ENCODE peak calls at places on chromosomes 6 and 20, in five cellular contexts. J is neural progenitor cell, M is HCT116, S is PC-3, U is GM23338. X is an unnamed sample.

GRCh38 chr6:79712144-79712543 is 81.0 kb downstream of the SH3BGRL2 start:
- DNase-seq in U (no peak), M (no peak), S (no peak), J (no peak), X (no peak)

GRCh38 chr6:125584468-125584939 is 164.9 kb upstream of the HEY2 start:
- DNase-seq in U (peak), J (peak), M (no peak), S (peak), X (no peak)

GRCh38 chr6:132964101-132964867 is 149.9 kb downstream of the RPS12 start:
- DNase-seq in S (peak), J (no peak), M (no peak), U (no peak), X (peak)

GRCh38 chr6:291697-292505 is at the start of gene DUSP22:
- DNase-seq in J (peak), S (peak), M (peak), U (peak), X (peak)

GRCh38 chr20:49636447-49636846 is 68.5 kb upstream of the PTGIS start:
- DNase-seq in M (no peak), J (no peak), S (no peak), U (no peak), X (no peak)

GRCh38 chr20:42018979-42019378 is 400.8 kb upstream of the CHD6 start:
- DNase-seq in S (no peak), M (no peak), U (no peak), J (peak), X (no peak)

GRCh38 chr6:7106752-7107577 is 796 bp upstream of the RREB1 start:
- DNase-seq in S (peak), U (peak), J (peak), M (no peak), X (peak)

GRCh38 chr20:52313335-52313963 is 121.9 kb upstream of the ZFP64 start:
- DNase-seq in M (peak), J (peak), U (peak), S (peak), X (peak)

GRCh38 chr6:50815436-50816114 is 3.1 kb upstream of the TFAP2B start:
- DNase-seq in J (no peak), U (no peak), M (no peak), S (peak), X (peak)

GRCh38 chr6:31083742-31084354 is 28.5 kb downstream of the C6orf15 start:
- DNase-seq in M (peak), J (peak), U (peak), S (no peak), X (peak)

GRCh38 chr20:2302369-2302768 is 6.6 kb downstream of the TGM3 start:
- DNase-seq in S (no peak), M (no peak), U (peak), J (no peak), X (no peak)

GRCh38 chr6:34383171-34383631 is 9.3 kb downstream of the NUDT3 start:
- DNase-seq in U (no peak), S (no peak), M (no peak), J (no peak), X (peak)

GRCh38 chr6:81328700-81329099 is 423.8 kb downstream of the TENT5A start:
- DNase-seq in J (no peak), U (no peak), S (no peak), M (no peak), X (no peak)

GRCh38 chr6:158232445-158233213 is 64.5 kb downstream of the GTF2H5 start:
- DNase-seq in M (no peak), S (peak), U (peak), J (peak), X (peak)

GRCh38 chr6:44041461-44042260 is 85.6 kb downstream of the MRPL14 start:
- DNase-seq in M (peak), J (no peak), S (peak), U (peak), X (peak)

GRCh38 chr6:163489584-163489983 is 75.1 kb downstream of the QKI start:
- DNase-seq in J (no peak), M (no peak), S (peak), U (no peak), X (peak)
- TF ChIP-seq EZH2phosphoT487 in J (no peak), M (no peak), S (no peak), U (no peak), X (no peak)

GRCh38 chr6:139446768-139447167 is 72.3 kb upstream of the CITED2 start:
- DNase-seq in M (no peak), J (no peak), S (no peak), U (no peak), X (no peak)

GRCh38 chr6:139448998-139449610 is 74.7 kb upstream of the CITED2 start:
- DNase-seq in J (no peak), U (no peak), S (no peak), M (no peak), X (no peak)

GRCh38 chr6:139446104-139446715 is 71.8 kb upstream of the CITED2 start:
- DNase-seq in J (no peak), M (no peak), U (no peak), S (no peak), X (no peak)

GRCh38 chr6:139449611-139450000 is 75.2 kb upstream of the CITED2 start:
- DNase-seq in M (no peak), U (peak), J (no peak), S (peak), X (peak)

GRCh38 chr6:139448094-139448649 is 73.7 kb upstream of the CITED2 start:
- DNase-seq in M (no peak), U (no peak), J (no peak), S (no peak), X (peak)
- H3K27ac ChIP-seq in M (no peak), U (no peak), J (no peak), S (no peak), X (no peak)

DNA sequence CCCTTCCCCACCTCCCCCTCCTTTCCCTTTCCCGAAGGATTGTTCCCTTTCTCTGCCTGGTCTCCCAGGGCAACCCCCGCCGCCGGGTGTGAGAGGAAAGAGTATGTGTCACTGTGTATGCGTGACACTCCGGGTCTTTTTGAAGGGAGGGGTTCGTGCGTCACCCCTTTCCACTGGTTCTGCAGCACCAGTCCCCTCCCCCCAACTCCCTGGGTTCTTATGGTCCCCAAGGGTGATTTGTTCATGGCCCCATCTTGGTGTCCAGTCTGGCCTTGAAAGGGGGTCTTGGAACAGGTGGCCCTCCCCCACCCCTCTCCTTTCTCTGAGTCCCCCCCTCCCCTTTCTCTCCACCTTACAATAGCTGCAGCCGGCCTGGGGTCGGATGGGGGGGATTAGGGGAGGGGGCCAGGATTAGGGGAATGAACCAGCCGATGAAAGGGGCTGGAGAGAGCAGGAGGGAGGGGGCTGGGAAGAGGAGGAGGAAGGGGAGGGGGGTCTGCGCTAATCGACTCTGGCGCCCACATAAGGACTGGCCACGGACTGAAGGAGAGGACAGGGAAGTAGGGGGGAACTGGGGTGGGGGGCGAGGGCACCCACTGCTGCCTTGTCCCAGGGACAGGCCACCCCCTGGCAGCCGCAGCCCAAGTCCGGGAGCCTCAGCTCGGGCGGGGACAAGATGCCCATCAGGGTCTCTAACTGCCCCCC is 1.3 kb upstream of the RING1 start:
- DNase-seq in S (peak), M (no peak), U (peak), J (peak), X (peak)
- TF ChIP-seq EZH2 in S (no peak), M (no peak), U (no peak), J (no peak), X (no peak)

GRCh38 chr20:25587536-25587935 is 2.2 kb upstream of the NINL start:
- DNase-seq in U (no peak), M (no peak), J (no peak), S (no peak), X (peak)
- TF ChIP-seq EZH2phosphoT487 in U (no peak), M (no peak), J (no peak), S (no peak), X (no peak)

DNA sequence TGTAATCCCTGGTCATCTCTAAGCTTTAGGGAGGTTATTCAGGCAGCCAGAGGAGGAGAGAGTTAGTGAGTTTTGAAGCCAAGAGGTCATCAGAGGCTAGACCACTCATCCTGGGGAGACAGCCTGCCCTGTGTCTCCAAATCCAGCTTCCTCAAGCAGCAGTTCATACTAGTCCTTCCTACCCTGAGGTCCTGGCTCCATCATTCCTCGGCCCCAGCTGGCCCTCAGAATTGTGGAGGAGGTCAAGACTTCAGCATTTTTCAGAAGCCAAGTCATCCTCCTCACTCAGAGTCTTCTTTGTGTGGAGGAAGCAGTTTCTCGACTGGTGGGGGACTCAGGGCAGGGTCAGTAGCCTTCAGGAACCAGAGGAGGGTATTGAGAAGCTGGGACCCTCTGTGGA is 12.4 kb upstream of the KIAA1755 start:
- DNase-seq in S (no peak), J (no peak), U (no peak), M (no peak), X (peak)
- H3K27ac ChIP-seq in S (no peak), J (no peak), U (no peak), M (no peak), X (peak)

DNA sequence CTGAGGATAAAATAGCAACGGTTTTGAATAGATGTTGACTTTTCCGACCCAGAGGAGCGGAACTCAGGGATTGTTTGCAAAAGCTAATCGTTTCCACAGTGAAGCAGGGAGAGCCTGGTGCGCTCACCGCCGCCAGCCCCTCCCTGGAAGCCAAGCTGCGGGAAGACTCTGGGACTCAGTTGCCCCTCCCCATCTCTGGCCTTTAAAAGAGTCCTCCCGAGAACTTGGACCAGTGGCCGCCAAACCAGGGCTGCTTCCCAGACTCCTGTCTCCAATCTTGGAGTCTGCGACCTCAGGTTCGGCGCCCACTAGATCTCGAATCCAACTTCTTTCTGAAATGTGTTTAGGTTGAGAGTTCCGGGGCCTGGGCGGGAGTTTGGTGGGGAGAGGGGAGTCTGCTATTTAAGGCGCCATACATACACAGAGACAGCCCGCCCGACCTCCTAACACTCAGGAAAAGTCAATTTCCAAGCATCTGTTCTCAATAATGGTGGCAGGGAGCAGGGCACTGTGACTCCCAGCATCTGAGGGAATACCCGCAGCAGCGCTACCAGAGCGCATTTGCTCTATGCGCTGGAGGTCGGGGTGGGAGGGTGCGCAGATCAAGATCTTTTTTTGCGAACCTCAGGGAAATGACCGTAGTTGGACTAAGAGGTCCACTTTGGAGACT is 812 bp upstream of the GRIK2 start:
- DNase-seq in M (no peak), S (peak), U (peak), J (no peak), X (no peak)
- TF ChIP-seq EZH2 in M (no peak), S (no peak), U (peak), J (peak), X (no peak)

GRCh38 chr20:63059684-63060056 is 52.9 kb upstream of the BHLHE23 start:
- DNase-seq in M (no peak), S (no peak), J (no peak), U (no peak), X (no peak)
- TF ChIP-seq EZH2phosphoT487 in M (no peak), S (no peak), J (no peak), U (no peak), X (no peak)

GRCh38 chr6:134238960-134239795 is 78.7 kb downstream of the SGK1 start:
- DNase-seq in S (no peak), J (peak), M (no peak), U (no peak), X (no peak)
- H3K27ac ChIP-seq in S (no peak), J (no peak), M (no peak), U (no peak), X (no peak)

GRCh38 chr20:47785900-47786762 is 850 bp upstream of the SULF2 start:
- DNase-seq in J (peak), S (peak), M (peak), U (peak), X (peak)
- TF ChIP-seq EZH2 in J (no peak), S (no peak), M (no peak), U (peak), X (peak)